ENCODE peak calls at places on chromosomes 2 and 18, in six cellular contexts. R is K562, G is HCT116, K is NT2/D1, V is GM12878, N is HepG2. M is an unnamed sample.

GRCh38 chr2:64793701-64794100 is 140.0 kb upstream of the SERTAD2 start:
- DNase-seq in V (peak; percentile 19), R (no peak), G (no peak), K (no peak), N (no peak), M (no peak)

GRCh38 chr2:25362564-25363145 is 20.9 kb upstream of the DNMT3A start:
- DNase-seq in R (no peak), K (no peak), N (no peak), G (no peak), V (peak; percentile 80), M (no peak)

GRCh38 chr2:233638836-233639235 is 2.6 kb downstream of the UGT1A10 start:
- DNase-seq in R (no peak), K (no peak), V (no peak), N (no peak), G (no peak), M (no peak)

GRCh38 chr2:55883339-55883738 is 40.2 kb downstream of the EFEMP1 start:
- DNase-seq in G (no peak), R (no peak), V (no peak), N (no peak), K (no peak), M (no peak)

GRCh38 chr2:4882421-4882820 is 809.8 kb upstream of the SOX11 start:
- DNase-seq in N (no peak), K (no peak), G (no peak), R (no peak), V (no peak), M (no peak)

GRCh38 chr2:2542966-2543555 is 212.0 kb upstream of the MYT1L start:
- DNase-seq in V (no peak), K (peak; percentile 18), G (no peak), N (no peak), R (peak; percentile 48), M (peak; percentile 53)

GRCh38 chr2:215828528-215829184 is 184.7 kb downstream of the MREG start:
- DNase-seq in N (peak; percentile 81), V (no peak), K (peak; percentile 72), G (peak; percentile 58), R (peak; percentile 74), M (peak; percentile 73)

GRCh38 chr2:192749606-192750200 is 555.0 kb upstream of the TMEFF2 start:
- DNase-seq in V (no peak), G (peak; percentile 31), K (no peak), R (no peak), N (peak; percentile 9), M (no peak)

GRCh38 chr2:213251618-213252017 is 32.6 kb upstream of the SPAG16 start:
- DNase-seq in K (peak; percentile 74), N (peak; percentile 72), R (peak; percentile 59), V (no peak), G (peak; percentile 50), M (no peak)

GRCh38 chr2:232714969-232715368 is 17.8 kb downstream of the GIGYF2 start:
- DNase-seq in R (no peak), N (no peak), G (no peak), K (no peak), V (no peak), M (no peak)

GRCh38 chr18:79611040-79611681 is 68.4 kb upstream of the CTDP1 start:
- DNase-seq in V (no peak), N (no peak), R (peak; percentile 53), G (peak; percentile 2), K (peak; percentile 44), M (peak; percentile 42)

GRCh38 chr2:167127135-167127534 is 238.9 kb downstream of the XIRP2 start:
- DNase-seq in G (no peak), K (no peak), N (peak; percentile 33), R (no peak), V (no peak), M (no peak)

GRCh38 chr2:12728221-12728777 is 11.6 kb downstream of the TRIB2 start:
- DNase-seq in R (no peak), G (no peak), K (no peak), V (peak; percentile 93), N (no peak), M (no peak)

GRCh38 chr2:52253605-52254004 is 1221.7 kb upstream of the NRXN1 start:
- DNase-seq in K (peak; percentile 22), R (no peak), N (no peak), V (no peak), G (no peak), M (no peak)

GRCh38 chr2:108106746-108107145 is 120.4 kb downstream of the SLC5A7 start:
- DNase-seq in G (no peak), N (no peak), R (no peak), V (no peak), K (peak; percentile 54), M (no peak)

GRCh38 chr2:197359859-197360258 is 49.3 kb upstream of the ANKRD44 start:
- DNase-seq in N (no peak), K (no peak), V (no peak), R (no peak), G (no peak), M (no peak)

GRCh38 chr2:197357986-197358385 is 47.4 kb upstream of the ANKRD44 start:
- DNase-seq in N (no peak), G (no peak), K (no peak), R (no peak), V (no peak), M (no peak)

GRCh38 chr2:197356136-197356535 is 45.6 kb upstream of the ANKRD44 start:
- DNase-seq in R (no peak), N (no peak), K (no peak), G (peak; percentile 2), V (no peak), M (no peak)

GRCh38 chr2:197360744-197361156 is 50.2 kb upstream of the ANKRD44 start:
- DNase-seq in G (no peak), V (no peak), N (no peak), K (no peak), R (no peak), M (no peak)

GRCh38 chr2:197358927-197359326 is 48.3 kb upstream of the ANKRD44 start:
- DNase-seq in V (no peak), N (no peak), K (no peak), R (no peak), G (no peak), M (no peak)
- TF ChIP-seq ZNF274 in V (no peak), N (no peak), K (no peak), R (no peak), G (no peak), M (no peak)

GRCh38 chr2:225894240-225894980 is 494.9 kb downstream of the NYAP2 start:
- DNase-seq in R (no peak), V (no peak), N (peak; percentile 69), K (no peak), G (peak; percentile 13), M (no peak)

GRCh38 chr2:225893151-225893550 is 493.6 kb downstream of the NYAP2 start:
- DNase-seq in N (peak; percentile 18), V (no peak), K (no peak), G (no peak), R (no peak), M (no peak)

GRCh38 chr2:225889452-225889851 is 489.9 kb downstream of the NYAP2 start:
- DNase-seq in R (peak; percentile 1), G (peak; percentile 60), K (peak; percentile 5), V (no peak), N (peak; percentile 57), M (no peak)

GRCh38 chr2:225891013-225891412 is 491.5 kb downstream of the NYAP2 start:
- DNase-seq in N (no peak), G (no peak), K (no peak), V (no peak), R (no peak), M (no peak)

DNA sequence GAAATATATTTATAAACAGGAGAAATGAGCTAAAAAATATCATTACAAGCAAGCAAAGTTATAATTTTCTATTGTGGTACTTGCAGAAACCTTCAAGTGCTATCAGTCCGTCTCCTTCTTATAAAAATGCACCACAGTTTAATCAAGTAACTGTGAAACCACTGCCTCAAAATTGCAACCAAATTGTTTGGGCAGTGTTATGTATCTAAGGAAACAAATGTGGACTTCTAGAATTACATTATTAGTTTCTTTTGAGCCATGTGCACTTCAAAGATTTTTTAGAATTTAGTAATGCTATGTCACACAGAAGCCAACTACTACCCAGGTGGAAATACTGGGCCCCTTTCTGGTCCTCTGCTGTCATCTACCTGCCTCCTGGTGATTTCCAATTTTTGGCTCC is 495.6 kb downstream of the NYAP2 start:
- DNase-seq in G (no peak), V (no peak), R (no peak), N (no peak), K (no peak), M (no peak)
- TF ChIP-seq ZNF274 in G (no peak), V (no peak), R (no peak), N (no peak), K (no peak), M (no peak)

GRCh38 chr2:130986890-130987493 is 106.3 kb downstream of the FAM168B start:
- DNase-seq in N (no peak), R (no peak), K (no peak), V (no peak), G (no peak), M (no peak)

GRCh38 chr2:130985206-130985779 is 108.0 kb downstream of the FAM168B start:
- DNase-seq in V (no peak), G (no peak), K (no peak), N (no peak), R (no peak), M (no peak)

GRCh38 chr2:130985831-130986649 is 107.2 kb downstream of the FAM168B start:
- DNase-seq in V (no peak), G (no peak), K (no peak), R (no peak), N (no peak), M (no peak)

DNA sequence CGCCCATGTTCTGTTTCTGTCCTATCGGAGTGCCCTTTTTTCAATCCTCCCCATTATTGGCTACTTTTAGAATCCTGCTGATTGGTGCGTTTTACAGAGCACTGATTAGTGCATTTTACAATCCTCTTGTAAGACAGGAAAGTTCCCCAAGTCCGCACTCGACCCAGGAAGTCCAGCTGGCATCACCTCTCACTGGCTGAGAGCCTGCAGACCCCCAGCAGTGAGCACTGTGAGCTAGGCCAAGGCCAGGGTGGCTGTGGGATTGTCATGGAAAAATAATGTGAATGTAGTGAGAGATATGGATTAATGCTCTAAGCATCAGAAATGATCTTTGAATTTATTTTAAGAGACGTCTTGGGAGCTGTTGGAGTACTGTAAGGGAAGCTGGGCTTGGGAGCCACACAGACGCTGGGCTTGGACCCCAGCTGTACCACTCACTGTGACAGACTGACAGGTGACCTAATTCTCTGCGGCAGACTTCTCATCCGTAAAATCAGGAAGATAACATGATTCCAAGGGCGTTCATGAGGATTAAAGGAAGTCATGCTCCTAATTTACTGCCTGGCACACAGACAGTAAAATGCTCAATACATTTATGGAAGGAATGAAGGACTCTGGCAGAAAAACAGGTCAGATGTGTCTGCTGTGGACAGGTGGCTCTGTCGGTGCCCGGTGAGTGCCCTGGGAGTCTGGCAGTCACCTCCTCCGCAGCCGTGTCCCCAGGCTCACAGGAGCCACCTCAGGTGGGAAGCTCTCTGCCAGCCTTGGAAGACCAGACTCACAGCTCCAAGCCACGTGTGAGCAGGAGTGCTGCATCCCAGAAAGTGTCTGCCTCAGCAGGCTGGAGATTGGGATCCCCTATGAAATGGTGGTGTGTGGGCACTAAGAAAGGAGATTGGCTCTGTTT is 105.5 kb downstream of the FAM168B start:
- DNase-seq in N (no peak), V (no peak), G (no peak), R (no peak), K (no peak), M (no peak)
- TF ChIP-seq ZNF274 in N (no peak), V (no peak), G (no peak), R (no peak), K (no peak), M (no peak)

DNA sequence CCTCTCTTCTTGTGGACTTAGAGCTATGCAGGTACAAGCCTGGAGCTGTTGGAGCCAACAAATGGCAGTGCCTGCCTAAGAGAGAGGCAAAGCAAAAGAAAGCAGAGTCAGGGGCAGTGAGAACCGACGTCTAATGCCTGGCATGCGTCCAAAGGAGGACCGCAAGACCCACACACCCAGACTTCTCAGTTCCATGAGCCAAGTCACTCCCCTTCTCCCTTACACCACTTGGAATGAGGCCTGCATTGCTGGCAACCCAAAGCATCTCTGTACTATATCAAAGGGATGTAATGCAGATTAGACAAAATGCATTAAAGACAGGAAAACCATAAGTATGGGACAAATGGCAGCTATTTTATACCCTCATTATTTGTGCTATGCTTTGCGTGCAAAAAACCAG is 49.9 kb upstream of the RNU4ATAC start:
- DNase-seq in G (no peak), N (no peak), R (no peak), V (no peak), K (no peak), M (no peak)
- TF ChIP-seq ZNF274 in G (no peak), N (no peak), R (no peak), V (no peak), K (no peak), M (no peak)

M was measured in H1.